ENCODE peak calls at places on chromosomes 6 and 20, in seven cellular contexts. J, F, P, H, A, I and E are unnamed samples.
A peak's percentile ranks its signal among the peaks of the same experiment; 100 is the strongest.

GRCh38 chr6:45988635-45989034 is 27.0 kb downstream of the CLIC5 start:
- DNase-seq in J (no peak), F (no peak), P (no peak), H (no peak), A (no peak), I (no peak), E (no peak)

GRCh38 chr6:25388776-25389175 is 109.6 kb downstream of the CARMIL1 start:
- DNase-seq in J (no peak), F (no peak), P (no peak), H (no peak), A (no peak), I (no peak), E (no peak)

GRCh38 chr6:139257821-139258398 is 33.9 kb downstream of the TXLNB start:
- DNase-seq in J (peak; percentile 20), F (no peak), P (no peak), H (no peak), A (no peak), I (no peak), E (no peak)

GRCh38 chr6:56749632-56750151 is 107.0 kb upstream of the DST start:
- DNase-seq in J (peak; percentile 70), F (no peak), P (no peak), H (peak; percentile 89), A (no peak), I (no peak), E (no peak)

GRCh38 chr6:110876170-110876773 is 1.7 kb downstream of the AMD1 start:
- DNase-seq in J (peak; percentile 82), F (peak; percentile 92), P (peak; percentile 78), H (peak; percentile 90), A (peak; percentile 93), I (peak; percentile 89), E (peak; percentile 89)

GRCh38 chr6:3296537-3297453 is 38.0 kb downstream of the PSMG4 start:
- DNase-seq in J (no peak), F (no peak), P (no peak), H (peak; percentile 15), A (peak; percentile 9), I (no peak), E (no peak)

GRCh38 chr6:141467881-141468280 is 664.8 kb upstream of the GJE1 start:
- DNase-seq in J (no peak), F (no peak), P (no peak), H (no peak), A (no peak), I (no peak), E (no peak)

GRCh38 chr6:33923857-33924514 is 120.2 kb upstream of the MLN start:
- DNase-seq in J (no peak), F (no peak), P (peak; percentile 17), H (no peak), A (no peak), I (no peak), E (no peak)

GRCh38 chr20:775679-776135 is 7.4 kb upstream of the SLC52A3 start:
- DNase-seq in J (peak; percentile 82), F (no peak), P (no peak), H (no peak), A (no peak), I (no peak), E (peak; percentile 90)

GRCh38 chr6:19297880-19298279 is 539.3 kb upstream of the ID4 start:
- DNase-seq in J (no peak), F (no peak), P (no peak), H (no peak), A (no peak), I (no peak), E (no peak)

GRCh38 chr20:2387180-2387577 is 6.5 kb downstream of the TGM6 start:
- DNase-seq in J (no peak), F (peak; percentile 73), P (no peak), H (peak; percentile 19), A (no peak), I (no peak), E (no peak)

GRCh38 chr20:36154696-36155628 is at the start of gene EPB41L1:
- DNase-seq in J (no peak), F (peak; percentile 34), P (peak; percentile 48), H (no peak), A (peak; percentile 57), I (no peak), E (no peak)

GRCh38 chr6:1445650-1446645 is 56.6 kb downstream of the FOXF2 start:
- DNase-seq in J (no peak), F (no peak), P (no peak), H (no peak), A (no peak), I (no peak), E (no peak)

GRCh38 chr6:156395276-156395675 is 381.9 kb upstream of the ARID1B start:
- DNase-seq in J (no peak), F (no peak), P (no peak), H (no peak), A (no peak), I (no peak), E (peak; percentile 42)

GRCh38 chr6:151698921-151699705 is 108.4 kb upstream of the ESR1 start:
- DNase-seq in J (no peak), F (no peak), P (no peak), H (no peak), A (no peak), I (no peak), E (no peak)

GRCh38 chr6:6712258-6712978 is 123.9 kb downstream of the LY86 start:
- DNase-seq in J (peak; percentile 96), F (no peak), P (no peak), H (peak; percentile 87), A (no peak), I (no peak), E (peak; percentile 80)

GRCh38 chr6:56288347-56288746 is 41.0 kb upstream of the COL21A1 start:
- DNase-seq in J (no peak), F (no peak), P (no peak), H (no peak), A (no peak), I (no peak), E (no peak)

GRCh38 chr6:109441069-109441816 is 719 bp downstream of the SMPD2 start:
- DNase-seq in J (peak; percentile 56), F (peak; percentile 72), P (peak; percentile 50), H (peak; percentile 47), A (peak; percentile 62), I (peak; percentile 55), E (peak; percentile 70)

DNA sequence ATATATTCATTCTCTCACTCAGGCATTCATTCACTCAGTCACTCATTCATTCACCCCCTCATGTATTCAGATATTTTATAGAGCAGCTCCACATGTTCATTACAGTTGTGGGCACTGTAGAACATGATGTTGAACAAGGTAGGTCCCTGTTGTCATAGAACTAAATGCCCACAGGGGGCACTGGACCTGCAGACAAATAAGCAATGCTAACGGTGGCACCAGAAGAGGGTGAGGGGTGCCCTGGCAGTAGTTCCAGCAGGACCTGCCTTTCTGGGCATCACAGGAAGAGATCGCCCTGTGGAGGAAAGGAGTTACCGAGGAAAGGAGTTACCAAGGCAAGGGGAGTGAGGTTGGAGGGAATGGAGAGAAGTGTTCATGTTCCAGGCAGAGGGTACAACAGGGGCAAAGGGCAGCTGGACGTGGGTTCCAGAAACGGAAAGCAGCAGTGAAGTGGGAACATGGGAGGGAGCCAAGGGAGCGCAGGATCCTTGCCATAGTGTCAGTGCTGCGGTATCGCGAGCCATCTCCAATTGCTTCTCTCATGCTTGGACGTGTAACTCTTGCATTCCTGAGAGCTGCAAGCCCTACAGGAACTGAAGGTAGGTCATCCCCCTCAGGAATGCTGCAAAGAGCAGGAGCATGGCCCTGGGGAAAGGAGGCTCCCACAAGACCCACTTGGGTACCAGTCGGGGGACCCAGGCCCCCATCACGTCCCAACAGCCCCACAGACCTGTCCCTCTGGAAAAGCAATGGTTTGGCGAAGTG is 128.2 kb downstream of the EDN3 start:
- DNase-seq in J (no peak), F (no peak), P (no peak), H (no peak), A (no peak), I (no peak), E (no peak)
- H3K4me3 ChIP-seq in J (no peak overlapping the region), F (no peak overlapping the region), P (no peak overlapping the region), H (no peak overlapping the region), A (no peak overlapping the region), I (no peak overlapping the region), E (no peak overlapping the region)

DNA sequence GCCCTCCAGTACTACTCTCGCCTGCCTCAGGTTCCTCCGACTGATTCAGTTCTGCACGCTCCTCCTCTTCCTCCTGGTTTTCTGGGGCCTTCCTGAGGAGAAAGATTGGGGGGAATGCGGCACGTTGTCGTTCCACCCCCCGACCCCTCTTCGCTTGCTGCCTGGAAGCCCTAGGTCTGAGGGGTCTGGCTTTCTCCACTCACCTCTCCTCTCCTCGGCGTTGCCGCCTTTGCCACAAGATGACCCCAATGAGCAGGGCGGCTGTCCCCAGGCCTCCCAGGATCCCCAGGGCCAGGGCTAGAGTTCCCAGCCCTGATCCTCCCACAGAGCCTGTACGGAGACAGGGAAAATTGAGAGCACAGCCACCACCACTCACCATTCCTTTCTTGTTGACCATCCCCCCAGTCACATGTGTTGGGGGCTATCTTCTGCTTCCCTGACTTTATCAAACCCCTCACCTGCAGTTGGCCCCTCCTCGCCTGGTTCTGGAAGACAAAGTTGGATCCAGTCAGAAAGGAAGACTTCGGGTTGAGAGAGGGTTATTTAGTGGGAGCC is 2.8 kb downstream of the AGER start:
- DNase-seq in J (no peak), F (no peak), P (no peak), H (no peak), A (peak; percentile 27), I (no peak), E (no peak)
- H3K4me1 ChIP-seq in J (peaks cover 15% of the 10 kb centered on the region), F (peaks cover 12% of the 10 kb centered on the region), P (peaks cover 5% of the 10 kb centered on the region), H (peaks cover 4% of the 10 kb centered on the region), A (peaks cover 23% of the 10 kb centered on the region), I (peaks cover 13% of the 10 kb centered on the region), E (peaks cover 13% of the 10 kb centered on the region)

DNA sequence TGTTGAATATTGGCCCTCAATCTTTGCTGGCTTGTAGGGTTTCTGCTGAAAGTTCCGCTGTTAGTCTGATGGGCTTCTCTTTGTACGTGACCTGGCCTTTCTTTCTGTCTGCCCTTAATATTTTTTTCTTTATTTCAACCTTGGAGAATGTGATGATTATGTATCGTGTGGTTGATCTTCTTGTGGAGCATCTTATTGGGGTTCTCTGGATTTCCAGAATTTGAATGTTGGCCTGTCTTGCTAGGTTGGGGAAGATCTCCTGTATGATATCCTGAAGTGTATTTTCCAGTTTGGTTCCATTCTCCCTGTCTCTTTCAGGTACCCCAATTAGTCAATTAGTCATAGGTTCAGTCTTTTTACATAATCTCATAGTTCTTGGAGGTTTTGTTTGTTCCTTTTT is 22.6 kb upstream of the MOXD1 start:
- DNase-seq in J (no peak), F (no peak), P (no peak), H (no peak), A (no peak), I (no peak), E (no peak)
- H3K9me3 ChIP-seq in J (no peaks in the 10 kb centered on the region), F (no peaks in the 10 kb centered on the region), P (no peaks in the 10 kb centered on the region), H (no peaks in the 10 kb centered on the region), A (peaks cover 5% of the 10 kb centered on the region), I (peaks cover 6% of the 10 kb centered on the region), E (no peaks in the 10 kb centered on the region)

GRCh38 chr6:106474476-106474875 is 114.0 kb downstream of the CRYBG1 start:
- DNase-seq in J (no peak), F (no peak), P (no peak), H (no peak), A (no peak), I (no peak), E (no peak)

GRCh38 chr6:106475280-106475679 is 114.8 kb downstream of the CRYBG1 start:
- DNase-seq in J (no peak), F (no peak), P (no peak), H (no peak), A (no peak), I (no peak), E (no peak)

GRCh38 chr6:106476326-106477105 is 116.0 kb downstream of the CRYBG1 start:
- DNase-seq in J (peak; percentile 91), F (no peak), P (no peak), H (peak; percentile 42), A (no peak), I (no peak), E (no peak)

GRCh38 chr6:106477790-106478189 is 117.3 kb downstream of the CRYBG1 start:
- DNase-seq in J (no peak), F (no peak), P (no peak), H (no peak), A (peak; percentile 17), I (no peak), E (peak; percentile 16)

GRCh38 chr6:106477158-106477557 is 116.6 kb downstream of the CRYBG1 start:
- DNase-seq in J (no peak), F (no peak), P (no peak), H (no peak), A (no peak), I (no peak), E (no peak)
- H3K4me3 ChIP-seq in J (no peak overlapping the region), F (no peak overlapping the region), P (no peak overlapping the region), H (no peak overlapping the region), A (no peak overlapping the region), I (no peak overlapping the region), E (no peak overlapping the region)